ENCODE peak calls at places on chromosome 7, in ten cellular contexts. Y is uterus, U is heart left ventricle, P is GM23338, Z is thyroid gland, L is thoracic aorta, R is GM23248, S is mucosa of descending colon, X is right lobe of liver, G is SK-N-SH. D is an unnamed sample.

GRCh38 chr7:34928052-34928451 is 109.2 kb downstream of the DPY19L1 start:
- DNase-seq in X (peak; percentile 22), U (peak; percentile 9), Y (no peak), G (peak; percentile 16), R (peak; percentile 28), Z (peak; percentile 28), S (no peak), P (peak; percentile 93), L (no peak), D (no peak)

GRCh38 chr7:41110186-41110585 is 592.7 kb downstream of the INHBA start:
- DNase-seq in U (no peak), G (no peak), R (peak; percentile 33), X (no peak), Y (no peak), S (no peak), P (no peak), Z (no peak), L (no peak), D (no peak)

GRCh38 chr7:157875230-157876179 is 538.7 kb downstream of the DNAJB6 start:
- DNase-seq in X (no peak), R (peak; percentile 3), L (no peak), U (no peak), P (peak; percentile 5), Y (no peak), G (peak; percentile 91), Z (no peak), S (no peak), D (no peak)

GRCh38 chr7:28778781-28779180 is 179.3 kb downstream of the TRIL start:
- DNase-seq in S (no peak), R (peak; percentile 67), Z (no peak), L (no peak), X (no peak), G (no peak), U (no peak), Y (no peak), P (no peak), D (no peak)

GRCh38 chr7:3200504-3200903 is 100.5 kb upstream of the SDK1 start:
- DNase-seq in G (peak; percentile 53), S (no peak), P (peak; percentile 77), R (peak; percentile 13), L (no peak), U (no peak), X (no peak), Z (no peak), Y (no peak), D (no peak)

GRCh38 chr7:66352071-66352470 is 146.9 kb downstream of the TPST1 start:
- DNase-seq in S (no peak), Y (no peak), P (peak; percentile 68), G (no peak), U (no peak), X (no peak), R (peak; percentile 37), L (no peak), Z (peak; percentile 37), D (no peak)

GRCh38 chr7:135509839-135510602 is at the start of gene CNOT4:
- DNase-seq in X (peak; percentile 97), G (peak; percentile 98), S (peak; percentile 98), Y (peak; percentile 95), R (peak; percentile 99), P (peak; percentile 98), Z (peak; percentile 96), L (peak; percentile 88), U (peak; percentile 96), D (peak; percentile 91)

GRCh38 chr7:134891262-134892001 is 94.9 kb upstream of the AGBL3 start:
- DNase-seq in S (peak; percentile 61), U (peak; percentile 88), L (no peak), X (peak; percentile 87), Y (peak; percentile 87), P (peak; percentile 88), G (peak; percentile 88), Z (peak; percentile 80), R (peak; percentile 93), D (peak; percentile 75)

GRCh38 chr7:15199482-15199881 is 296.9 kb upstream of the DGKB start:
- DNase-seq in Y (no peak), P (peak; percentile 39), G (peak; percentile 11), L (no peak), S (no peak), U (no peak), X (no peak), Z (no peak), R (peak; percentile 36), D (no peak)

GRCh38 chr7:148914208-148914777 is 30.2 kb upstream of the EZH2 start:
- DNase-seq in P (no peak), L (no peak), Z (no peak), R (peak; percentile 68), Y (no peak), X (no peak), G (no peak), U (no peak), S (no peak), D (no peak)

DNA sequence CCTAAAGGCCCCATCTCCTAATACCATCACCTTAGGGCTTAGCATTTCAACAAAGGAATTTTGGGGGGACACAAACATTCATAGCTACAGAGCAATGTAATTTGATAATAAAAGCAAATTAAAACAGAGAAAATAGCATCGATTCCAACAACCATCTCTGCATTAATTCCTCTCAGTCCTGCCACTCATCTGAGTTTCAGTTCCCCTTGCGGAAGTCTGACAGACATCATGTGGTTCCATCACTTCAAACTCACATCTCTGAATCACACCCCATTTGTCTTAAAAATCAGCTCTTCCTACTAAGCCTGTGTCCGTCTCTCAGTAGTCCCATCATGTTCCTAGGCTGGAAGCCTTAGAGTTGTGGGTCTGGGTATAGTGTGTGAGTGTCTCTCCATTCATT is 3.6 kb downstream of the ADCK2 start:
- DNase-seq in U (no peak), L (no peak), Z (no peak), S (no peak), R (no peak), P (no peak), X (no peak), Y (no peak), G (no peak), D (no peak)
- H3K4me1 ChIP-seq in U (peaks cover 37% of the 10 kb centered on the region), L (peaks cover 30% of the 10 kb centered on the region), Z (peaks cover 27% of the 10 kb centered on the region), S (peaks cover 24% of the 10 kb centered on the region), R (peaks cover 12% of the 10 kb centered on the region), P (peaks cover 18% of the 10 kb centered on the region), X (peaks cover 10% of the 10 kb centered on the region), Y (no peaks in the 10 kb centered on the region), G (peaks cover 20% of the 10 kb centered on the region), D (no peaks in the 10 kb centered on the region)

GRCh38 chr7:20785211-20786048 is 1.3 kb downstream of the SP8 start:
- DNase-seq in G (peak; percentile 66), L (no peak), S (no peak), X (peak; percentile 29), Y (no peak), P (peak; percentile 78), Z (peak; percentile 37), R (peak; percentile 47), U (no peak), D (no peak)

GRCh38 chr7:20786049-20786412 is 655 bp downstream of the SP8 start:
- DNase-seq in P (no peak), G (peak; percentile 38), Y (no peak), L (no peak), Z (no peak), U (no peak), S (no peak), X (no peak), R (no peak), D (no peak)

GRCh38 chr7:20783716-20784310 is 2.9 kb downstream of the SP8 start:
- DNase-seq in X (peak; percentile 54), S (no peak), R (peak; percentile 45), L (no peak), Y (no peak), G (peak; percentile 69), P (peak; percentile 63), U (no peak), Z (no peak), D (no peak)

GRCh38 chr7:20784311-20785210 is 2.1 kb downstream of the SP8 start:
- DNase-seq in P (peak; percentile 79), R (peak; percentile 46), Y (no peak), Z (no peak), S (no peak), X (peak; percentile 23), U (no peak), G (peak; percentile 62), L (no peak), D (no peak)

GRCh38 chr7:20783131-20783715 is 3.5 kb downstream of the SP8 start:
- DNase-seq in P (peak; percentile 71), L (no peak), G (no peak), S (no peak), X (no peak), U (no peak), Z (no peak), R (no peak), Y (no peak), D (no peak)
- H3K4me3 ChIP-seq in P (peak overlapping the region; percentile 63), L (peak overlapping the region; percentile 63), G (no peak overlapping the region), S (no peak overlapping the region), X (no peak overlapping the region), U (no peak overlapping the region), Z (no peak overlapping the region), R (peak overlapping the region; percentile 12), Y (no peak overlapping the region), D (no peak overlapping the region)

DNA sequence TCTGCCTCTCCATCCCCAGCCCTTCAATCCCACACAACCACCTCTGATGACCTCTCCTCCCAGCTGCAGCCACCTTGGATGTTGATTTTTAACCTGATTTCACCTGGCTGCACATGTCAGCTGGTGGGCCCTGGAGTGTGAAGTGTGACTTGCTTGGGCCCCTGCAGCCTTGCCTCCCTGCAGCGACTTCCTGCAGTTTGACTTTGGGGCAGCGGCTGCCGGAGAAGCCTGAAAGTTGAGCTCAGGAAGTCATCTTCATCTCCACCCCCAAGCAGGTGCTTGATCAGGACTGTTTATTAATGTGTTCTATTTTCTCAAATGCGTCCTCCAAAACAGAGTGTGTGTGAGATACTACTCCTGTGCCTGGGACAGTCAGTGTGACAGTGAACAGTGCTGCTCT is 675.2 kb upstream of the GALNT17 start:
- DNase-seq in S (no peak), P (no peak), Y (no peak), Z (peak; percentile 35), X (no peak), R (no peak), L (no peak), U (no peak), G (no peak), D (no peak)
- H3K4me1 ChIP-seq in S (no peaks in the 10 kb centered on the region), P (no peaks in the 10 kb centered on the region), Y (no peaks in the 10 kb centered on the region), Z (peaks cover 43% of the 10 kb centered on the region), X (no peaks in the 10 kb centered on the region), R (no peaks in the 10 kb centered on the region), L (no peaks in the 10 kb centered on the region), U (no peaks in the 10 kb centered on the region), G (peaks cover 30% of the 10 kb centered on the region), D (no peaks in the 10 kb centered on the region)

DNA sequence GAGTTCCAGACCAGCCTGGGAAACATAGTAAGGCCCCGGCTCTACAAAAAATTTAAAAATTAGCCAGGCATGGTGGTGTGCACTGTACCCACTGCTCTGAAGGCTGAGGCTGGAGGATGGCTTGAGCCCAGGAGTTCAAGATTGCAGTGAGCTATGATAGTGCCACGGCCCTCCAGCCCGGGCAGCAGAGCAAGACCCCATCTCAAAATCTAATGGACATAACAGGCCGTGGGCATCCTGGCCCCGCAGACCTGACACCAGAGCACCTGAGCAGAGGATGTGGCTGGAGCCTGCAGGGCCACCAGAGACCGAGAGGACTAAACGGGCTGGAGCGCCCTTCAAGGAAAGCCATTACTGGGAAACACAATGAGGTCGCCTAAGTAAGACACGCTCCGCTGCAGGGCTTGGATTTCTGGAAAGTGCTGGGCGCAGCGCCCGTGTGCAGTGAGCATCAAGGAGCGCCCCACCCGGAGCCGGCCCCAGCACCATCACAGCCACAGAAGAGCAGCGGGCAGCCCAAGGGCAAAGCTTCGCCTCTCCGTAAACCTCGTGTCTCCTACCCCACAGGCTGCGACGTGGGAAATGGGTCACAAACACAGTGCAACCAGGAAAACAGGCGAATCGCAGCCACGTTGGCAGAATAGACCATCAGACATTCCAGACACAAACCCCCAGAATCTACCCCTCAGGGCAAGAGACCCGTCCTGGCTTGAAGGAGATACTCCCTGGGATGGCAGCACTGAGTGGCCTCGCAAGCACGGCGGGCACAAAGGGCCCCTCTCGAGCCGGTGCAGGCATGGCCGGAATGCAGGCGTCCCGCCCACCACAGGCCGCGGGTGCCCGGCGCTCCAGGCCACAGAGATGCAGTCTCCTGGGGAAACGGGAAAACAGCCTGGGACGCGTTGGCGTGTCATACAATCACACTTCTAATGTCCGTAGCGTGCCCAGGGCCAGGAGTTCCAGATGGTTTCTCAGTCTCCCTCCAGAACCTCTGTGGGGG is 4.9 kb downstream of the RADIL start:
- DNase-seq in P (no peak), L (no peak), R (no peak), X (no peak), G (no peak), Y (no peak), U (no peak), Z (peak; percentile 85), S (no peak), D (no peak)
- H3K4me3 ChIP-seq in P (no peak overlapping the region), L (no peak overlapping the region), R (no peak overlapping the region), X (no peak overlapping the region), G (no peak overlapping the region), Y (no peak overlapping the region), U (no peak overlapping the region), Z (no peak overlapping the region), S (no peak overlapping the region), D (no peak overlapping the region)